ENCODE peak calls at places on chromosomes 16 and 17, in four cellular contexts. One of them, this sample, is unnamed.

GRCh38 chr17:63783522-63783921 is 9.6 kb downstream of the DDX42 start:
- DNase-seq in occipital lobe: no peak
- DNase-seq in HCEC 1CT: no peak
- DNase-seq in ascending aorta: no peak
- DNase-seq in this sample: no peak

GRCh38 chr17:47700471-47701449 is 6.8 kb downstream of the TBKBP1 start:
- DNase-seq in occipital lobe: no peak
- DNase-seq in HCEC 1CT: no peak
- DNase-seq in ascending aorta: no peak
- DNase-seq in this sample: no peak

GRCh38 chr17:2347805-2348685 is 10.7 kb downstream of the SGSM2 start:
- DNase-seq in occipital lobe: peak; percentile 32
- DNase-seq in HCEC 1CT: peak; percentile 87
- DNase-seq in ascending aorta: no peak
- DNase-seq in this sample: no peak

GRCh38 chr16:28317040-28317880 is 24.9 kb downstream of the SBK1 start:
- DNase-seq in occipital lobe: no peak
- DNase-seq in HCEC 1CT: no peak
- DNase-seq in ascending aorta: no peak
- DNase-seq in this sample: no peak

GRCh38 chr17:56890390-56890789 is 23.5 kb downstream of the TRIM25 start:
- DNase-seq in occipital lobe: no peak
- DNase-seq in HCEC 1CT: no peak
- DNase-seq in ascending aorta: no peak
- DNase-seq in this sample: no peak

GRCh38 chr17:79793924-79794304 is 3.0 kb downstream of the CBX8 start:
- DNase-seq in occipital lobe: no peak
- DNase-seq in HCEC 1CT: peak; percentile 65
- DNase-seq in ascending aorta: no peak
- DNase-seq in this sample: no peak

GRCh38 chr17:1056761-1057160 is 59.8 kb downstream of the TIMM22 start:
- DNase-seq in occipital lobe: no peak
- DNase-seq in HCEC 1CT: no peak
- DNase-seq in ascending aorta: no peak
- DNase-seq in this sample: no peak

GRCh38 chr17:3012926-3013581 is 50.4 kb downstream of the OR1D5 start:
- DNase-seq in occipital lobe: no peak
- DNase-seq in HCEC 1CT: peak; percentile 35
- DNase-seq in ascending aorta: no peak
- DNase-seq in this sample: no peak

GRCh38 chr16:868846-869822 is 68.6 kb upstream of the GNG13 start:
- DNase-seq in occipital lobe: no peak
- DNase-seq in HCEC 1CT: no peak
- DNase-seq in ascending aorta: no peak
- DNase-seq in this sample: no peak

GRCh38 chr17:5892897-5893656 is 177.1 kb upstream of the WSCD1 start:
- DNase-seq in occipital lobe: peak; percentile 14
- DNase-seq in HCEC 1CT: no peak
- DNase-seq in ascending aorta: no peak
- DNase-seq in this sample: no peak

GRCh38 chr16:80924372-80924978 is 82.2 kb downstream of the CMC2 start:
- DNase-seq in occipital lobe: no peak
- DNase-seq in HCEC 1CT: peak; percentile 24
- DNase-seq in ascending aorta: no peak
- DNase-seq in this sample: no peak

GRCh38 chr16:55248058-55248457 is 75.9 kb upstream of the IRX6 start:
- DNase-seq in occipital lobe: no peak
- DNase-seq in HCEC 1CT: no peak
- DNase-seq in ascending aorta: no peak
- DNase-seq in this sample: peak; percentile 34